ENCODE peak calls at places on chromosomes 6 and 20, in four cellular contexts. J, M, T and P are unnamed samples.

GRCh38 chr20:12762725-12763124 is 246.0 kb upstream of the SPTLC3 start:
- DNase-seq in J (no peak), M (no peak), T (no peak), P (no peak)

GRCh38 chr6:12844284-12845223 is 128.0 kb downstream of the PHACTR1 start:
- DNase-seq in J (peak), T (no peak), M (no peak), P (peak)

GRCh38 chr20:62818592-62819493 is 2.0 kb downstream of the COL9A3 start:
- DNase-seq in J (peak), T (peak), M (no peak), P (peak)

GRCh38 chr20:17161661-17162410 is 65.0 kb upstream of the PCSK2 start:
- DNase-seq in T (no peak), J (no peak), M (no peak), P (no peak)

GRCh38 chr6:15663057-15663638 is 320 bp upstream of the DTNBP1 start:
- DNase-seq in J (peak), T (no peak), M (no peak), P (peak)

GRCh38 chr6:85418059-85418458 is 31.8 kb upstream of the NT5E start:
- DNase-seq in T (no peak), J (peak), M (no peak), P (peak)

GRCh38 chr20:58003525-58003924 is 224.9 kb downstream of the ANKRD60 start:
- DNase-seq in T (no peak), M (no peak), J (no peak), P (no peak)

GRCh38 chr6:146224988-146225387 is 196.1 kb downstream of the GRM1 start:
- DNase-seq in J (no peak), M (no peak), T (no peak), P (no peak)

GRCh38 chr20:4443016-4443415 is 278.7 kb upstream of the PRND start:
- DNase-seq in M (peak), J (peak), T (no peak), P (no peak)

GRCh38 chr6:160300076-160300695 is 41.6 kb upstream of the SLC22A2 start:
- DNase-seq in T (no peak), J (peak), M (no peak), P (no peak)

GRCh38 chr6:44733868-44734267 is 346.4 kb downstream of the CDC5L start:
- DNase-seq in M (no peak), T (peak), J (no peak), P (peak)

GRCh38 chr20:41524980-41525613 is 93.1 kb downstream of the CHD6 start:
- DNase-seq in J (peak), T (peak), M (peak), P (peak)

GRCh38 chr6:169803291-169803811 is 51.9 kb downstream of the ERMARD start:
- DNase-seq in J (no peak), M (no peak), T (no peak), P (no peak)

GRCh38 chr6:73391735-73392134 is 2.9 kb upstream of the DDX43 start:
- DNase-seq in T (no peak), M (no peak), J (peak), P (no peak)

GRCh38 chr20:31239139-31239538 is 18.3 kb upstream of the DEFB115 start:
- DNase-seq in M (no peak), T (no peak), J (no peak), P (no peak)

GRCh38 chr6:110334425-110335158 is 23.6 kb downstream of the METTL24 start:
- DNase-seq in T (no peak), J (no peak), M (no peak), P (no peak)

GRCh38 chr6:11711994-11712698 is 66.5 kb downstream of the ADTRP start:
- DNase-seq in T (no peak), J (no peak), M (peak), P (peak)

GRCh38 chr6:93721386-93722048 is 302.2 kb upstream of the EPHA7 start:
- DNase-seq in J (no peak), T (no peak), M (peak), P (peak)

GRCh38 chr6:23797041-23797440 is 329.0 kb upstream of the NRSN1 start:
- DNase-seq in M (no peak), T (no peak), J (no peak), P (no peak)

GRCh38 chr20:44017905-44018683 is 103.4 kb downstream of the TOX2 start:
- DNase-seq in T (peak), J (peak), M (no peak), P (peak)

GRCh38 chr6:161547617-161548016 is 273.8 kb upstream of the AGPAT4 start:
- DNase-seq in T (no peak), J (no peak), M (no peak), P (peak)

GRCh38 chr6:14835122-14835521 is 410.7 kb upstream of the JARID2 start:
- DNase-seq in M (no peak), T (no peak), J (no peak), P (no peak)

GRCh38 chr20:33568378-33569289 is 78.7 kb downstream of the CBFA2T2 start:
- DNase-seq in J (no peak), M (peak), T (peak), P (no peak)

GRCh38 chr6:5599112-5599511 is 337.8 kb downstream of the FARS2 start:
- DNase-seq in J (no peak), M (no peak), T (no peak), P (peak)

GRCh38 chr6:125791151-125791819 is 525 bp downstream of the NCOA7 start:
- DNase-seq in M (peak), T (peak), J (peak), P (peak)

GRCh38 chr6:113102761-113103160 is 754.4 kb upstream of the MARCKS start:
- DNase-seq in M (no peak), J (no peak), T (no peak), P (peak)

GRCh38 chr6:111975501-111975900 is 78.4 kb upstream of the CCN6 start:
- DNase-seq in T (no peak), M (no peak), J (no peak), P (no peak)

GRCh38 chr6:27546522-27546921 is 73.6 kb upstream of the ZNF184 start:
- DNase-seq in M (no peak), J (no peak), T (no peak), P (no peak)

GRCh38 chr6:129312865-129313264 is 397.1 kb downstream of the ARHGAP18 start:
- DNase-seq in M (no peak), T (peak), J (peak), P (peak)

GRCh38 chr6:26031595-26032386 is 55.4 kb upstream of the HFE start:
- DNase-seq in T (peak), M (peak), J (peak), P (peak)

GRCh38 chr6:95686858-95687257 is 109.5 kb downstream of the MANEA start:
- DNase-seq in J (no peak), T (no peak), M (no peak), P (no peak)

GRCh38 chr6:33633462-33634158 is 12.5 kb downstream of the ITPR3 start:
- DNase-seq in M (peak), T (peak), J (peak), P (peak)

GRCh38 chr6:113723182-113723581 is 134.0 kb upstream of the MARCKS start:
- DNase-seq in T (no peak), M (no peak), J (peak), P (no peak)

GRCh38 chr6:79152269-79152737 is 74.2 kb upstream of the PHIP start:
- DNase-seq in J (peak), M (no peak), T (no peak), P (no peak)
- H3K4me3 ChIP-seq in J (no peak), M (no peak), T (no peak), P (no peak)

DNA sequence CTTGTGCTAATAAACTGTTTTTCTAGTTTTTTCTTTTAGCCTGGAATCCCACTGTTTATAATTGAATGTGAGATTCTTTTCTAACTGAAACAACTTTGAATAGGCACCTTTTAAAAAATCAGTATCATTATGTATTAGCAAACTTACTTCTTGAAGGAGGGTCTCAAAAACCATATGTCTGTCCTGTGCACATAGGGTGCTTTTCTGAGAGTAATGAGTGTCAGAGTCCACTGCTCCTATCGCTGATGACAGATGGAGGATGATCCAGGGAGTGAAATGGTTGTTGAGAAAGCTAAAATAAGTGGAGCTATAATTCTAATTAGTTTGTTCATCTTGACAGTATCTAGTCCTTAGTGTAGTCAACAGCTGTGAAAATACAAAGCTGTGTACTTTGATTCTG is 35.8 kb downstream of the MEI4 start:
- DNase-seq in T (no peak), M (peak), J (no peak), P (no peak)
- TF ChIP-seq CTCF in T (no peak), M (no peak), J (no peak), P (no peak)

GRCh38 chr20:10739134-10739533 is 65.3 kb upstream of the JAG1 start:
- DNase-seq in J (no peak), M (no peak), T (no peak), P (no peak)

GRCh38 chr20:10735195-10735949 is 61.6 kb upstream of the JAG1 start:
- DNase-seq in M (no peak), J (no peak), T (no peak), P (no peak)

GRCh38 chr20:10741060-10741459 is 67.3 kb upstream of the JAG1 start:
- DNase-seq in J (no peak), M (no peak), T (no peak), P (no peak)

DNA sequence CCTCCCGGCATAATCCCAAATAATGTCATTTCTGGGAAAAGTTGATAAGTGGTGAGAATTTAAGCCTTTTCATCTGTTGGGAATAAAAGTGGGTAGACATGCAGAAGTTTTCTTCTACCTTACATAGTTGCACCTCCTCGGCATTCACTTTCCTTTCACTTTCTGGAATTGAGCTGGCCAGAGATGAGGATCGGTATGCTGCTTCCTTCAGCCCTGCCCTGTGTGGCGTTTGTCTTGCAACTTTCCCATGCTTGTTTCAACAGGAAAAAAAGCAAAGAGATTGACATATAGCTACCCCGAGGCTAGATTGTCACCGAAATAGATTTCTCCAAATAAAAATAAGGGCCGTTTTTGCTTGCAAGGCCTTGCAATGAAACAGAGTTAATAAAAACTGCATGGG is 65.8 kb upstream of the JAG1 start:
- DNase-seq in M (no peak), J (peak), T (no peak), P (no peak)
- H3K4me3 ChIP-seq in M (no peak), J (peak), T (peak), P (no peak)

DNA sequence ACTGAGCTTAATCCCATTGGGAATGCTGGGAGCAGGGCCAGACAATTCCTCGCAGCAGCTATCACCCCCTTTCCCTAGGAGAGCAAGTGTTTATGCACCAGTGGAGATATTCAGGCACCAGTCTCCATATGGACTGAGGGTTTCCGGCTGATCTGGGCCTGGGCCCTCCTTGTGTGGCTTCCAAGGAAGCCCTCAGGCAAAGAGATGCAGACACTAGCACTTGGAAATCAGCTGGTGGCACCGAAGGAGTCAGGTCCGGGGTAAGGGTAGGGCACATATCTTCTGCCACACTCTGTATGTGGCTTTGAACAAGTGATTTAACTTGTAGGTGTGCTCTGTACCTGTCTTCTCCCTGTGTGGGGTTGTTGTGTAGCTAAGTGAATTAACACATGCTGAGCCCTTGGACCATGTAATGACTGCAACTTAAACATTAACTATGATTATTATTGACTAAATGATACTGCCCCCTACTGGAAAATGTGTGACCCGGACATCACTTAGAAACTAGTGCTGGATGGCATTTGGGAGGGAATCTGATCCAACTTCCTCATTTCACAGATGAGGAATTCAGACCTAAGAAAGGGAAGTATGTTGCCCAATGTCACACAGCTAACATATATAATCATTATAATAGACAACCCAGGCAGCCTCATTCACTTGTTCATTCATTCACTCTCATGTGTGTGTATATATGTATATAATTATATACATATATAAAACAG is 19.3 kb upstream of the WFDC2 start:
- DNase-seq in J (peak), T (no peak), M (no peak), P (peak)
- TF ChIP-seq CTCF in J (peak), T (peak), M (peak), P (peak)

DNA sequence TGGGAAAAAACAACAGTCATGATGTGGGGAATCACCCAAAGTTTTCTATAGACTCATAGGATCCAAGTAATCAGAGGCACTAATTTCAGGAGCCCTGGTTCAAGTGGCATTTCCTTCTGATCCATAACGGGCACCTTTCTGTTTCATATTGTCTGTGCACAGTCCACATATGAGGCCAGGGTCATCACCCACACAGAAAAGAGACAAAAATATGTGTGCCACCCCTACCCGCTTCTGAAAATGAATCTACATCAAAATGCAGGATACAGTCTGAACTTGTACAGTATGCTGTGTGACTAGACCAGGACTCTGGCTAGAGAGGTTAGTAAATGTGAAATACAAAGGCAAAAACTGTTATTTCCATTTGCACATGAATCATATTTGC is 17.4 kb upstream of the TNFAIP3 start:
- DNase-seq in M (no peak), J (no peak), T (no peak), P (no peak)
- H3K4me3 ChIP-seq in M (no peak), J (no peak), T (no peak), P (no peak)

DNA sequence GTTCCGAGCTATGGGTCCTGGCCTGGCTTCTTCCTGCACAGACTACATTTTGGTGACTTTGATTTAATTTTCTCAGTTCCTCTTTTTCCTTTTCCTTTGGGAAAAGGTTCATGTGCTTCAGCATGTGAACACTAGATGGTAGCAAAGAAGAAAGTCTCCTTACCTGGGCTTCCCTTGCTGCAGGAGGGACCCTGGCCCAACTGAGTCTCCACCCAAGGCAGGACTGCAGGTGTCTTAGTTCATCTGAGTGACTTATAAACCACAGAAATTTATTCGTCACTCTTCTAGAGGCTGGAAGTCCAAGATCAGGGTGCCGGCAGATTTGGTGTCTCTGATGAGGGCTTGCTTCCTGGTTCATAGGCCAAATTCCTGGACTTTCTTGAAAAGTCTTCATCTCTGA is 163.2 kb downstream of the SYCP2 start:
- DNase-seq in J (no peak), M (no peak), T (no peak), P (no peak)
- TF ChIP-seq CTCF in J (peak), M (peak), T (no peak), P (no peak)

GRCh38 chr20:25532971-25533391 is 52.4 kb downstream of the NINL start:
- DNase-seq in M (no peak), J (no peak), T (no peak), P (peak)
- H3K4me3 ChIP-seq in M (no peak), J (no peak), T (no peak), P (no peak)

DNA sequence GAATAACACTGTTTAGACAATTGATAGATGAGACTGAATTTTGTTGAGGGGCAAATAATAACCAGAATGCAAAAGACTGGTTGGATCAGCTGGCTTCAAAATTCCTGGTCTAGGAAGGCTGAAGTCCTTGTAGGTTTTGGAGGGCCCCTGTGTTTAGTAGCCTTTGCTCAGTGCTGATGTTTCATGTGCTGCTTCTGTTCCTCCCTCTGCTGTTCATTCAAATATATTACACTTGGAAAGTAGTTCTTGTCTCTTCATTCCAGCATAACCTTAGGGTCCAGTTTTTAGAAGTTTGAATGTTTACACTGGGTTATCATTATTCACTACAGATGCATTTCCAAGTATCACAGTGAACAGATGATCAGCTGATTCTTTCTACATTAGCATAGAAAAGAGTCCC is 72.5 kb downstream of the FLRT3 start:
- DNase-seq in M (no peak), T (no peak), J (peak), P (peak)
- TF ChIP-seq CTCF in M (no peak), T (no peak), J (peak), P (peak)